ENCODE peak calls at places on chromosomes 16 and 17, in four cellular contexts. T is GM12878, Z is HL-60, M is K562. P is an unnamed sample.

GRCh38 chr16:14015948-14016347 is 55.2 kb upstream of the MRTFB start:
- DNase-seq in T (no peak), Z (no peak), M (no peak), P (no peak)

GRCh38 chr16:74035816-74036215 is 260.8 kb upstream of the PSMD7 start:
- DNase-seq in T (no peak), Z (peak), M (peak), P (peak)

GRCh38 chr17:51428668-51429486 is 168.5 kb downstream of the UTP18 start:
- DNase-seq in T (no peak), Z (no peak), M (no peak), P (no peak)

GRCh38 chr17:60327122-60327869 is 64.6 kb downstream of the USP32 start:
- DNase-seq in T (no peak), Z (no peak), M (no peak), P (no peak)

GRCh38 chr17:410674-411401 is 58.2 kb upstream of the RPH3AL start:
- DNase-seq in T (no peak), Z (peak), M (peak), P (no peak)

GRCh38 chr16:1966460-1966859 is at the start of gene RNF151:
- DNase-seq in T (no peak), Z (no peak), M (no peak), P (no peak)

GRCh38 chr17:69508814-69509213 is 94.3 kb downstream of the MAP2K6 start:
- DNase-seq in T (no peak), Z (no peak), M (no peak), P (no peak)

GRCh38 chr16:53829186-53829747 is 125.3 kb downstream of the FTO start:
- DNase-seq in T (no peak), Z (no peak), M (no peak), P (no peak)

GRCh38 chr16:67800252-67801046 is 5.9 kb downstream of the RANBP10 start:
- DNase-seq in T (no peak), Z (no peak), M (peak), P (no peak)

GRCh38 chr17:34584805-34585416 is 5.5 kb downstream of the TMEM132E start:
- DNase-seq in T (no peak), Z (no peak), M (peak), P (no peak)

DNA sequence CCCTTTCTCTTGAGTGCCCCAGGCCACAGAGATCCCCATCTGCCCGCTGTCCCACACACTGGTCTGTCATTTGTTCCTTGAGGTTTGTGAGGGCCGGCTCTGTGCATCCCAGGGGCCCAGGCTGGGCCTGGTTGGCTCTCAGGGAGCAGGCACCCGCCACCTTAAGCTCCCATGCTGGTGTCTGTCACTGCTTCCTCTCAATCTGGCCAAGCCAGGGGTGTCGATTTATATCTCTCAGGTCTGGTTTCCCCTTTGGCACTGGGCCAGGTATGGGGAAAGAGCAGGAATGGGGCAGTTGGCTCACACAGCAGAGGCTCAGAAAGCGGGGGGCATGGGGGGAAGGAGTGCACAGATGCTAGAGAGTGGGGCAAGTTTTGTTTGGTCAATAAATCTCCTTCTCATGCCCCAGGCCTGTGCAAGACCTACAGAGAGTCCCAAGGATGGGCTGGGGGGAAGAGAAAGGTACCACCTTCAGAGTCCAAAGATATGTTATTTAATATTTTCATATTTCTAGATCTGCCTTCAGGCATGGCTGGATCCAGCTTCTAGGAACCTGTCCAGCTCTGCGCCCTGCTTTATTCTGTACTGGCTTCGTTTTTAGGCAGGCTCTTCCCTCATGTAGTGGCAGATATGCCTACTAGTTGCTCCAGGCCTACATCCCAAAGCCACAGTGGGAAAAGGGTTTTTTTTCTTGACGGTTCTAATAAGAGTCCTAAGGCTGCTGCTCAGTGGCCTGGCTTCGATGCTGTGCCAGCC is 34.3 kb downstream of the IL4R start:
- DNase-seq in T (no peak), Z (peak), M (no peak), P (no peak)
- TF ChIP-seq SPI1 in T (no peak), Z (no peak), M (no peak), P (no peak)

GRCh38 chr16:29774730-29775129 is 3.3 kb upstream of the ZG16 start:
- DNase-seq in T (no peak), Z (no peak), M (no peak), P (no peak)

GRCh38 chr16:29770250-29770929 is 7.7 kb upstream of the ZG16 start:
- DNase-seq in T (no peak), Z (no peak), M (no peak), P (no peak)

GRCh38 chr16:29777576-29778360 is at the start of gene ZG16:
- DNase-seq in T (no peak), Z (no peak), M (no peak), P (no peak)

GRCh38 chr16:29779474-29779873 is 1.4 kb downstream of the ZG16 start:
- DNase-seq in T (no peak), Z (no peak), M (no peak), P (no peak)

GRCh38 chr16:29775742-29776408 is 2.2 kb upstream of the ZG16 start:
- DNase-seq in T (no peak), Z (no peak), M (peak), P (no peak)
- TF ChIP-seq SPI1 in T (no peak), Z (no peak), M (no peak), P (no peak)

DNA sequence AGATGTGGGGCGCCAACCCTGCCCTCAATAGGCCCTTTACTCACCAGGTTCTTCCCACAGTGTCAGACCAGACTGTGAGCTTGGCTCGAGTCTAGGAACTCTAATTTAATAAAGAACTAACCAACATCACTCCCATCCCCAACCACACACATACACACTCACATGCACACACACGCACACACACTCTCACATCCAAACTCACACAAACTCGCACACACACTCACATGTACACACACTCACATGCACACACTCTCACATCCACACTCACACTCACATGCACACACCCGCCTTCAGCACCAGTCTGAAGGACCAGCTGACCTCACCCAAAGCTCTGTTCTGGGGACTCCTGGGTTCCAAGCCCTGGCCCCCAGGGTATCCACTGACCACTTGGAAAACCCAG is 63.8 kb downstream of the COG7 start:
- DNase-seq in T (no peak), Z (no peak), M (no peak), P (no peak)
- TF ChIP-seq SPI1 in T (no peak), Z (no peak), M (no peak), P (no peak)

GRCh38 chr16:56948234-56948633 is 13.5 kb upstream of the CETP start:
- DNase-seq in T (no peak), Z (no peak), M (no peak), P (no peak)

GRCh38 chr16:56953006-56953405 is 8.7 kb upstream of the CETP start:
- DNase-seq in T (no peak), Z (no peak), M (no peak), P (no peak)

GRCh38 chr16:56950455-56950854 is 11.3 kb upstream of the CETP start:
- DNase-seq in T (no peak), Z (no peak), M (no peak), P (no peak)

GRCh38 chr16:56950051-56950450 is 11.7 kb upstream of the CETP start:
- DNase-seq in T (no peak), Z (no peak), M (no peak), P (no peak)

DNA sequence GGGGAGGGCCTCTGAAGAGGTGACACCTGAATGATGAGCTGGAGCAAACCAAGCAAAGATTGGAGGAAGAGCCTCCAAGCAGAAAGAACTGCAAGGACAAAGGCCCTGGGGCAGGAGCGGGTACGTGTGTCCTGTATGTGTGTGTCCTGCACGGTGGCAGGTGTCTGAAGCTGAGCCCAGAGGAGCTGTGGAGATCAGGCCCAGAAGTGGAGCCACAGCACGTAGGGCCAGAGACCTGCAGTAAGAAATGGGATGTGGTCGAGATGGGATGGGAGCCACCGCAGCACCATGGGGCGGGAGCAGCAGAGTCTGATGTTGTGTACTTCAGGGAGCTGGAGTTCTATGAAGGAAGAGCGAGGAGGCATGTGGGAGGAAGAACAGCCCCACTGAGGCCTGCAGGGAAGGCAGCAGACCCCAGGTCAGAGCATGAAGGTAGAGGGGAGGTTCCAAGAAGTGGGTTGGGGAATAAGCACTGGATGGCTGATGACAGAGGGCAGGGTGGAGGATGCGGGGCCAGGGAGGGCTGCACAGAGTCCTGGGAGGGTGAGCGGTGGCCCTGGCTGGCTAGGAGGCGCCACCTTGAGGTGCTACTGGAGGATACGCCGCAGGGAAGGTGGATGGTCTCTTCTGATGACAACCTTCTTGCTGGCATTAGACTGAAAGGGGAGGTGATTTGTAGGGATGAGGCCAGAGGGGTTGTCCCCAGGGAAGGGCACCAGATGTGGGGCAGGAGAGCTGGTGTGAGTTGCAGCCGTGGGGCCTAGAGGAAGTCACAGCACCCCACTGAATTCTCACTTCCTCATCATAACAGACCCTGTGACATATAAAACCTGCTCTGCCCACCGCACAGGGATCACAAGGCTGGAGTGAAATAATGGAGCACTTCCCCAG is 10.6 kb upstream of the CETP start:
- DNase-seq in T (no peak), Z (peak), M (peak), P (no peak)
- TF ChIP-seq SPI1 in T (peak), Z (peak), M (no peak), P (peak)

GRCh38 chr16:85829266-85829665 is 29.8 kb downstream of the COX4I1 start:
- DNase-seq in T (no peak), Z (no peak), M (no peak), P (no peak)
- TF ChIP-seq SPI1 in T (no peak), Z (no peak), M (no peak), P (no peak)

GRCh38 chr16:50610331-50611262 is 62.4 kb downstream of the NKD1 start:
- DNase-seq in T (no peak), Z (no peak), M (peak), P (no peak)
- TF ChIP-seq SPI1 in T (no peak), Z (no peak), M (no peak), P (no peak)

P was measured in GM12891.